ENCODE peak calls at places on chromosomes 5 and 9, in eight cellular contexts. Q, P, K, R, S, N, Y and A are unnamed samples.

GRCh38 chr5:54109931-54110330 is 200.4 kb downstream of the ARL15 start:
- DNase-seq in Q (no peak), P (no peak), K (no peak), R (no peak), S (no peak), N (no peak), Y (no peak), A (no peak)

GRCh38 chr5:64784451-64785025 is 15.8 kb downstream of the CWC27 start:
- DNase-seq in Q (peak; percentile 79), P (peak; percentile 45), K (peak; percentile 40), R (peak; percentile 53), S (peak; percentile 58), N (peak; percentile 58), Y (peak; percentile 67), A (peak; percentile 58)

GRCh38 chr5:142059304-142059940 is 46.6 kb upstream of the GNPDA1 start:
- DNase-seq in Q (peak; percentile 66), P (no peak), K (no peak), R (peak; percentile 53), S (no peak), N (no peak), Y (no peak), A (peak; percentile 49)

GRCh38 chr5:15664961-15665360 is 165.0 kb downstream of the FBXL7 start:
- DNase-seq in Q (no peak), P (no peak), K (no peak), R (no peak), S (no peak), N (no peak), Y (no peak), A (no peak)

GRCh38 chr5:137858954-137859353 is 8.7 kb upstream of the MYOT start:
- DNase-seq in Q (no peak), P (no peak), K (no peak), R (no peak), S (no peak), N (no peak), Y (no peak), A (no peak)

GRCh38 chr9:2271426-2271825 is 256.3 kb downstream of the SMARCA2 start:
- DNase-seq in Q (peak; percentile 72), P (no peak), K (no peak), R (no peak), S (no peak), N (no peak), Y (no peak), A (no peak)

GRCh38 chr5:72107874-72108199 is 562 bp downstream of the MAP1B start:
- DNase-seq in Q (peak; percentile 70), P (no peak), K (peak; percentile 20), R (peak; percentile 34), S (no peak), N (no peak), Y (no peak), A (no peak)

GRCh38 chr9:124894741-124895170 is 32.8 kb downstream of the ARPC5L start:
- DNase-seq in Q (peak; percentile 76), P (no peak), K (no peak), R (no peak), S (no peak), N (peak; percentile 7), Y (no peak), A (no peak)

GRCh38 chr5:91141642-91142041 is 241.5 kb downstream of the ARRDC3 start:
- DNase-seq in Q (peak; percentile 86), P (no peak), K (no peak), R (no peak), S (no peak), N (no peak), Y (no peak), A (no peak)
- H3K27ac ChIP-seq in Q (peak overlapping the region; percentile 2), P (no peak overlapping the region), K (no peak overlapping the region), R (no peak overlapping the region), S (no peak overlapping the region), N (no peak overlapping the region), Y (no peak overlapping the region), A (no peak overlapping the region)

GRCh38 chr9:979983-980382 is 3.5 kb downstream of the DMRT3 start:
- DNase-seq in Q (no peak), P (no peak), K (no peak), R (no peak), S (no peak), N (no peak), Y (no peak), A (no peak)
- H3K27me3 ChIP-seq in Q (peaks cover 67% of the 10 kb centered on the region), P (peaks cover 48% of the 10 kb centered on the region), K (peaks cover 77% of the 10 kb centered on the region), R (peaks cover 99% of the 10 kb centered on the region), S (peaks cover 100% of the 10 kb centered on the region), N (peaks cover 33% of the 10 kb centered on the region), Y (peaks cover 67% of the 10 kb centered on the region), A (peaks cover 18% of the 10 kb centered on the region)

GRCh38 chr9:76891874-76892273 is 14.0 kb downstream of the PRUNE2 start:
- DNase-seq in Q (no peak), P (no peak), K (no peak), R (no peak), S (no peak), N (no peak), Y (no peak), A (no peak)
- H3K4me3 ChIP-seq in Q (no peak overlapping the region), P (no peak overlapping the region), K (no peak overlapping the region), R (no peak overlapping the region), S (no peak overlapping the region), N (no peak overlapping the region), Y (no peak overlapping the region), A (no peak overlapping the region)

GRCh38 chr5:159003045-159004030 is 96.4 kb downstream of the EBF1 start:
- DNase-seq in Q (no peak), P (no peak), K (no peak), R (no peak), S (no peak), N (no peak), Y (no peak), A (no peak)

GRCh38 chr5:159002201-159002600 is 97.5 kb downstream of the EBF1 start:
- DNase-seq in Q (no peak), P (no peak), K (no peak), R (no peak), S (no peak), N (no peak), Y (no peak), A (no peak)

GRCh38 chr5:158998911-158999705 is 100.6 kb downstream of the EBF1 start:
- DNase-seq in Q (no peak), P (no peak), K (no peak), R (no peak), S (no peak), N (no peak), Y (no peak), A (no peak)

GRCh38 chr5:159005062-159005461 is 94.7 kb downstream of the EBF1 start:
- DNase-seq in Q (no peak), P (no peak), K (no peak), R (no peak), S (no peak), N (no peak), Y (no peak), A (no peak)

GRCh38 chr5:159001247-159001646 is 98.5 kb downstream of the EBF1 start:
- DNase-seq in Q (no peak), P (no peak), K (no peak), R (no peak), S (no peak), N (no peak), Y (no peak), A (no peak)
- H3K27ac ChIP-seq in Q (no peak overlapping the region), P (no peak overlapping the region), K (peak overlapping the region; percentile 37), R (peak overlapping the region; percentile 56), S (no peak overlapping the region), N (no peak overlapping the region), Y (no peak overlapping the region), A (no peak overlapping the region)

DNA sequence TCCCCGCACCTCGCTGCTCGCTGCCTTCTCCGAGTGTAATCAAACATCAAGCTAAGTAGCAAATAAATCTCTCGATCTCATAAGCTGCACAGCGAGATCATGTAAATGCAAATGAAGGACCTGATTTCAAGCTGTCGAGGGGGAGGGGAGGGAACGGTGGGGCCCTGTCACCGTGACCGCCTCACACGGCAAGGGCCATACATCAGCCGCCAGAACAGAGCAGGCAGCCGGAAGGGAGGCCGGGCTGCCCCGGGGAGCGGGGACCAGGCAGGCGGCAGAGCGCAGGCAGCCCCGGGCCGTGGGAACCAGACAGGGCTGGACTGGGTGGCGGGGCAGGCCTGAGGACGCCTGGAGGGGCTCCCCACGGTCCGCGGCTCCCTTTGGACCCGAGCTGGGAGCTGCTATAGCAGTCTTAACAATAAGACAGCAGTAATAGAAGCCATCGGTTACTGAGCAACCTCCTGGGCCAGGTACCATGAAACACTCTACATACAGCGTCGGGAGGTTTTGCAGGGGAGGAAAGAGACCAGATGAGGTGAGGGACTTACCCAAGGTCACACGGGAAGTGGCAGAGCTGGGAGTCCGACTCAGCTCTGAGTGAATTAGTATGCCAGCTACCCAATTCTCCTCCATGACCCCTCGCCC is 76.8 kb downstream of the CFAP77 start:
- DNase-seq in Q (no peak), P (peak; percentile 51), K (no peak), R (no peak), S (no peak), N (peak; percentile 35), Y (no peak), A (no peak)
- H3K27me3 ChIP-seq in Q (no peaks in the 10 kb centered on the region), P (no peaks in the 10 kb centered on the region), K (peaks cover 15% of the 10 kb centered on the region), R (peaks cover 43% of the 10 kb centered on the region), S (peaks cover 72% of the 10 kb centered on the region), N (peaks cover 12% of the 10 kb centered on the region), Y (peaks cover 66% of the 10 kb centered on the region), A (no peaks in the 10 kb centered on the region)

GRCh38 chr9:13786131-13786530 is 506.6 kb upstream of the MPDZ start:
- DNase-seq in Q (no peak), P (no peak), K (peak; percentile 47), R (peak; percentile 66), S (no peak), N (no peak), Y (no peak), A (no peak)

GRCh38 chr9:13790055-13790454 is 510.6 kb upstream of the MPDZ start:
- DNase-seq in Q (no peak), P (no peak), K (no peak), R (no peak), S (no peak), N (no peak), Y (no peak), A (no peak)

GRCh38 chr9:13791816-13792215 is 512.3 kb upstream of the MPDZ start:
- DNase-seq in Q (peak; percentile 16), P (no peak), K (no peak), R (no peak), S (no peak), N (no peak), Y (no peak), A (no peak)

GRCh38 chr9:13787234-13787833 is 507.8 kb upstream of the MPDZ start:
- DNase-seq in Q (no peak), P (no peak), K (no peak), R (no peak), S (no peak), N (no peak), Y (no peak), A (no peak)
- H3K4me3 ChIP-seq in Q (no peak overlapping the region), P (no peak overlapping the region), K (no peak overlapping the region), R (peak overlapping the region; percentile 5), S (no peak overlapping the region), N (no peak overlapping the region), Y (no peak overlapping the region), A (no peak overlapping the region)